ENCODE peak calls at places on chromosomes 16 and 17, in ten cellular contexts. One of them, this sample, is unnamed.
A peak's percentile ranks its signal among the peaks of the same experiment; 100 is the strongest.

GRCh38 chr16:89410794-89411309 is 79.5 kb downstream of the ANKRD11 start:
- DNase-seq in esophagus squamous epithelium: no peak
- DNase-seq in brain microvascular endothelial cell: peak; percentile 89
- DNase-seq in Peyer's patch: peak; percentile 69
- DNase-seq in cardiac muscle cell: peak; percentile 91
- DNase-seq in breast epithelium: peak; percentile 76
- DNase-seq in A549: no peak
- DNase-seq in heart right ventricle: peak; percentile 43
- DNase-seq in prostate gland: peak; percentile 91
- DNase-seq in left lung: peak; percentile 82
- DNase-seq in this sample: peak; percentile 78

GRCh38 chr16:70767377-70768204 is 33.4 kb downstream of the VAC14 start:
- DNase-seq in esophagus squamous epithelium: no peak
- DNase-seq in brain microvascular endothelial cell: no peak
- DNase-seq in Peyer's patch: no peak
- DNase-seq in cardiac muscle cell: no peak
- DNase-seq in breast epithelium: no peak
- DNase-seq in A549: no peak
- DNase-seq in heart right ventricle: no peak
- DNase-seq in prostate gland: no peak
- DNase-seq in left lung: peak; percentile 20
- DNase-seq in this sample: no peak

GRCh38 chr16:88681084-88681680 is 5.1 kb downstream of the SNAI3 start:
- DNase-seq in esophagus squamous epithelium: no peak
- DNase-seq in brain microvascular endothelial cell: no peak
- DNase-seq in Peyer's patch: peak; percentile 80
- DNase-seq in cardiac muscle cell: no peak
- DNase-seq in breast epithelium: no peak
- DNase-seq in A549: peak; percentile 62
- DNase-seq in heart right ventricle: no peak
- DNase-seq in prostate gland: no peak
- DNase-seq in left lung: peak; percentile 85
- DNase-seq in this sample: no peak

GRCh38 chr17:77422104-77422782 is 281.5 kb downstream of the SEC14L1 start:
- DNase-seq in esophagus squamous epithelium: no peak
- DNase-seq in brain microvascular endothelial cell: no peak
- DNase-seq in Peyer's patch: no peak
- DNase-seq in cardiac muscle cell: no peak
- DNase-seq in breast epithelium: peak; percentile 78
- DNase-seq in A549: peak; percentile 57
- DNase-seq in heart right ventricle: no peak
- DNase-seq in prostate gland: no peak
- DNase-seq in left lung: no peak
- DNase-seq in this sample: no peak

GRCh38 chr17:55806745-55807466 is 56.1 kb downstream of the PCTP start:
- DNase-seq in esophagus squamous epithelium: no peak
- DNase-seq in brain microvascular endothelial cell: no peak
- DNase-seq in Peyer's patch: no peak
- DNase-seq in cardiac muscle cell: no peak
- DNase-seq in breast epithelium: no peak
- DNase-seq in A549: no peak
- DNase-seq in heart right ventricle: no peak
- DNase-seq in prostate gland: no peak
- DNase-seq in left lung: no peak
- DNase-seq in this sample: no peak

GRCh38 chr16:58461056-58461455 is 38.9 kb upstream of the NDRG4 start:
- DNase-seq in esophagus squamous epithelium: no peak
- DNase-seq in brain microvascular endothelial cell: no peak
- DNase-seq in Peyer's patch: no peak
- DNase-seq in cardiac muscle cell: no peak
- DNase-seq in breast epithelium: no peak
- DNase-seq in A549: no peak
- DNase-seq in heart right ventricle: no peak
- DNase-seq in prostate gland: no peak
- DNase-seq in left lung: no peak
- DNase-seq in this sample: no peak

GRCh38 chr16:70679653-70680494 is 6.0 kb downstream of the MTSS2 start:
- DNase-seq in esophagus squamous epithelium: no peak
- DNase-seq in brain microvascular endothelial cell: no peak
- DNase-seq in Peyer's patch: no peak
- DNase-seq in cardiac muscle cell: peak; percentile 37
- DNase-seq in breast epithelium: no peak
- DNase-seq in A549: no peak
- DNase-seq in heart right ventricle: peak; percentile 50
- DNase-seq in prostate gland: no peak
- DNase-seq in left lung: peak; percentile 76
- DNase-seq in this sample: no peak

GRCh38 chr16:23121024-23121423 is 28.2 kb downstream of the USP31 start:
- DNase-seq in esophagus squamous epithelium: no peak
- DNase-seq in brain microvascular endothelial cell: no peak
- DNase-seq in Peyer's patch: no peak
- DNase-seq in cardiac muscle cell: no peak
- DNase-seq in breast epithelium: no peak
- DNase-seq in A549: no peak
- DNase-seq in heart right ventricle: no peak
- DNase-seq in prostate gland: peak; percentile 40
- DNase-seq in left lung: no peak
- DNase-seq in this sample: no peak

GRCh38 chr17:1561420-1562177 is 993 bp downstream of the PITPNA start:
- DNase-seq in esophagus squamous epithelium: no peak
- DNase-seq in brain microvascular endothelial cell: no peak
- DNase-seq in Peyer's patch: no peak
- DNase-seq in cardiac muscle cell: peak; percentile 29
- DNase-seq in breast epithelium: no peak
- DNase-seq in A549: no peak
- DNase-seq in heart right ventricle: peak; percentile 33
- DNase-seq in prostate gland: no peak
- DNase-seq in left lung: peak; percentile 86
- DNase-seq in this sample: no peak

GRCh38 chr17:41678907-41679739 is 9.6 kb upstream of the EIF1 start:
- DNase-seq in esophagus squamous epithelium: no peak
- DNase-seq in brain microvascular endothelial cell: no peak
- DNase-seq in Peyer's patch: peak; percentile 38
- DNase-seq in cardiac muscle cell: peak; percentile 66
- DNase-seq in breast epithelium: no peak
- DNase-seq in A549: peak; percentile 80
- DNase-seq in heart right ventricle: no peak
- DNase-seq in prostate gland: no peak
- DNase-seq in left lung: no peak
- DNase-seq in this sample: no peak

GRCh38 chr17:77828749-77829539 is 129.6 kb upstream of the TNRC6C start:
- DNase-seq in esophagus squamous epithelium: no peak
- DNase-seq in brain microvascular endothelial cell: no peak
- DNase-seq in Peyer's patch: peak; percentile 15
- DNase-seq in cardiac muscle cell: no peak
- DNase-seq in breast epithelium: no peak
- DNase-seq in A549: no peak
- DNase-seq in heart right ventricle: no peak
- DNase-seq in prostate gland: no peak
- DNase-seq in left lung: peak; percentile 18
- DNase-seq in this sample: no peak

GRCh38 chr17:63447688-63448005 is 1.5 kb upstream of the CYB561 start:
- DNase-seq in esophagus squamous epithelium: no peak
- DNase-seq in brain microvascular endothelial cell: no peak
- DNase-seq in Peyer's patch: peak; percentile 46
- DNase-seq in cardiac muscle cell: peak; percentile 66
- DNase-seq in breast epithelium: no peak
- DNase-seq in A549: no peak
- DNase-seq in heart right ventricle: no peak
- DNase-seq in prostate gland: no peak
- DNase-seq in left lung: peak; percentile 49
- DNase-seq in this sample: no peak

GRCh38 chr17:31433091-31433790 is 41.8 kb downstream of the RAB11FIP4 start:
- DNase-seq in esophagus squamous epithelium: no peak
- DNase-seq in brain microvascular endothelial cell: no peak
- DNase-seq in Peyer's patch: no peak
- DNase-seq in cardiac muscle cell: no peak
- DNase-seq in breast epithelium: no peak
- DNase-seq in A549: no peak
- DNase-seq in heart right ventricle: no peak
- DNase-seq in prostate gland: no peak
- DNase-seq in left lung: no peak
- DNase-seq in this sample: no peak

GRCh38 chr17:66301864-66302741 is at the start of gene PRKCA:
- DNase-seq in esophagus squamous epithelium: no peak
- DNase-seq in brain microvascular endothelial cell: peak; percentile 41
- DNase-seq in Peyer's patch: peak; percentile 88
- DNase-seq in cardiac muscle cell: peak; percentile 85
- DNase-seq in breast epithelium: no peak
- DNase-seq in A549: peak; percentile 83
- DNase-seq in heart right ventricle: peak; percentile 81
- DNase-seq in prostate gland: peak; percentile 64
- DNase-seq in left lung: peak; percentile 94
- DNase-seq in this sample: peak; percentile 73

GRCh38 chr16:54285414-54286066 is 1.0 kb downstream of the IRX3 start:
- DNase-seq in esophagus squamous epithelium: no peak
- DNase-seq in brain microvascular endothelial cell: no peak
- DNase-seq in Peyer's patch: no peak
- DNase-seq in cardiac muscle cell: peak; percentile 50
- DNase-seq in breast epithelium: no peak
- DNase-seq in A549: peak; percentile 52
- DNase-seq in heart right ventricle: peak; percentile 45
- DNase-seq in prostate gland: peak; percentile 32
- DNase-seq in left lung: peak; percentile 81
- DNase-seq in this sample: no peak
- H3K27ac ChIP-seq in esophagus squamous epithelium: peak overlapping the region; percentile 97
- H3K27ac ChIP-seq in brain microvascular endothelial cell: no peak overlapping the region
- H3K27ac ChIP-seq in Peyer's patch: no peak overlapping the region
- H3K27ac ChIP-seq in cardiac muscle cell: peak overlapping the region; percentile 99
- H3K27ac ChIP-seq in breast epithelium: peak overlapping the region; percentile 97
- H3K27ac ChIP-seq in A549: peak overlapping the region; percentile 92
- H3K27ac ChIP-seq in heart right ventricle: peak overlapping the region; percentile 84
- H3K27ac ChIP-seq in prostate gland: peak overlapping the region; percentile 97
- H3K27ac ChIP-seq in left lung: peak overlapping the region; percentile 87
- H3K27ac ChIP-seq in this sample: no peak overlapping the region

GRCh38 chr16:72295914-72296313 is 124.0 kb upstream of the PMFBP1 start:
- DNase-seq in esophagus squamous epithelium: no peak
- DNase-seq in brain microvascular endothelial cell: no peak
- DNase-seq in Peyer's patch: no peak
- DNase-seq in cardiac muscle cell: no peak
- DNase-seq in breast epithelium: no peak
- DNase-seq in A549: no peak
- DNase-seq in heart right ventricle: no peak
- DNase-seq in prostate gland: no peak
- DNase-seq in left lung: no peak
- DNase-seq in this sample: no peak

GRCh38 chr16:72291121-72291520 is 119.2 kb upstream of the PMFBP1 start:
- DNase-seq in esophagus squamous epithelium: no peak
- DNase-seq in brain microvascular endothelial cell: peak; percentile 60
- DNase-seq in Peyer's patch: no peak
- DNase-seq in cardiac muscle cell: peak; percentile 72
- DNase-seq in breast epithelium: no peak
- DNase-seq in A549: peak; percentile 46
- DNase-seq in heart right ventricle: no peak
- DNase-seq in prostate gland: no peak
- DNase-seq in left lung: no peak
- DNase-seq in this sample: no peak

GRCh38 chr16:72287646-72288045 is 115.7 kb upstream of the PMFBP1 start:
- DNase-seq in esophagus squamous epithelium: no peak
- DNase-seq in brain microvascular endothelial cell: no peak
- DNase-seq in Peyer's patch: no peak
- DNase-seq in cardiac muscle cell: no peak
- DNase-seq in breast epithelium: no peak
- DNase-seq in A549: no peak
- DNase-seq in heart right ventricle: no peak
- DNase-seq in prostate gland: no peak
- DNase-seq in left lung: no peak
- DNase-seq in this sample: no peak

GRCh38 chr16:72286936-72287620 is 115.1 kb upstream of the PMFBP1 start:
- DNase-seq in esophagus squamous epithelium: no peak
- DNase-seq in brain microvascular endothelial cell: no peak
- DNase-seq in Peyer's patch: no peak
- DNase-seq in cardiac muscle cell: no peak
- DNase-seq in breast epithelium: no peak
- DNase-seq in A549: no peak
- DNase-seq in heart right ventricle: no peak
- DNase-seq in prostate gland: no peak
- DNase-seq in left lung: no peak
- DNase-seq in this sample: no peak

GRCh38 chr16:72291531-72291981 is 119.6 kb upstream of the PMFBP1 start:
- DNase-seq in esophagus squamous epithelium: no peak
- DNase-seq in brain microvascular endothelial cell: peak; percentile 83
- DNase-seq in Peyer's patch: no peak
- DNase-seq in cardiac muscle cell: peak; percentile 95
- DNase-seq in breast epithelium: no peak
- DNase-seq in A549: peak; percentile 70
- DNase-seq in heart right ventricle: no peak
- DNase-seq in prostate gland: no peak
- DNase-seq in left lung: no peak
- DNase-seq in this sample: no peak
- H3K4me3 ChIP-seq in esophagus squamous epithelium: no peak overlapping the region
- H3K4me3 ChIP-seq in brain microvascular endothelial cell: no peak overlapping the region
- H3K4me3 ChIP-seq in Peyer's patch: no peak overlapping the region
- H3K4me3 ChIP-seq in cardiac muscle cell: no peak overlapping the region
- H3K4me3 ChIP-seq in breast epithelium: no peak overlapping the region
- H3K4me3 ChIP-seq in A549: no peak overlapping the region
- H3K4me3 ChIP-seq in heart right ventricle: no peak overlapping the region
- H3K4me3 ChIP-seq in prostate gland: no peak overlapping the region
- H3K4me3 ChIP-seq in left lung: no peak overlapping the region
- H3K4me3 ChIP-seq in this sample: no peak overlapping the region

DNA sequence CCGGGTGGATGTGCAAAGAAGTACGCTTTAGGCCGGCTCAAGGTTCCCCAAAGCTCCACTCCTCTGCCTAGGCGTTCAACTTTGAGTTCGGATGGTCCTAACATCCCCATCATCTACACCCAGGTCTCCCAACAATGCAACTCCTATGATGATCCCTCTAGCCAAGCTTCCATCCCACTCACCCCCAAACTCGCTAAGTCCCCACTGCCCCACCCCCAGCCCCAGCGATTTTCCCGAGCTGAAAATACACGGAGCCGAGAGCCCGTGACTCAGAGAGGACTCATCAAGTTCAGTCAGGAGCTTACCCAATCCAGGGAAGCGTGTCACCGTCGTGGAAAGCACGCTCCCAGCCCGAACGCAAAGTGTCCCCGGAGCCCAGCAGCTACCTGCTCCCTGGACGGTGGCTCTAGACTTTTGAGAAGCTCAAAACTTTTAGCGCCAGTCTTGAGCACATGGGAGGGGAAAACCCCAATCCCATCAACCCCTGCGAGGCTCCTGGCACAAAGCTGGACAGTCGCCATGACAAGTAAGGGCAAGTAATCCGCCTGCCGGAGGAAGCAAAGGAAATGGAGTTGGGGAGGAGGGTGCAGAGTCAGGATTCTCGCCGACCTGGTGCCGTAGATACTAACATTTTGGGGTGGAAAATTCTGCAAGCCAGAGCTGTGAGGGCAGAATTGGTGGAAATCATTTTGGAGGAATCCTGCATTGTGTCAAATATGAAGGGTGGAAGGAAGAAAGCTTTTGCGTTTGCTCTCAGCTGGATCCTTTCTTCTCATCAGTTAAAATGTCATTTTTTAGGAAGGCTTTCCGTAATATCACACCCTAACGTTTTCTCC is at the start of gene TP53:
- DNase-seq in esophagus squamous epithelium: peak; percentile 46
- DNase-seq in brain microvascular endothelial cell: peak; percentile 85
- DNase-seq in Peyer's patch: peak; percentile 86
- DNase-seq in cardiac muscle cell: peak; percentile 94
- DNase-seq in breast epithelium: peak; percentile 87
- DNase-seq in A549: peak; percentile 97
- DNase-seq in heart right ventricle: peak; percentile 77
- DNase-seq in prostate gland: peak; percentile 93
- DNase-seq in left lung: peak; percentile 89
- DNase-seq in this sample: peak; percentile 96
- TF ChIP-seq CTCF in esophagus squamous epithelium: no peak
- TF ChIP-seq CTCF in brain microvascular endothelial cell: peak; percentile 26
- TF ChIP-seq CTCF in Peyer's patch: peak; percentile 33
- TF ChIP-seq CTCF in cardiac muscle cell: no peak
- TF ChIP-seq CTCF in breast epithelium: no peak
- TF ChIP-seq CTCF in A549: no peak
- TF ChIP-seq CTCF in heart right ventricle: no peak
- TF ChIP-seq CTCF in prostate gland: no peak
- TF ChIP-seq CTCF in left lung: no peak
- TF ChIP-seq CTCF in this sample: peak; percentile 30

GRCh38 chr16:84369105-84369504 is 767 bp downstream of the ATP2C2 start:
- DNase-seq in esophagus squamous epithelium: no peak
- DNase-seq in brain microvascular endothelial cell: no peak
- DNase-seq in Peyer's patch: no peak
- DNase-seq in cardiac muscle cell: no peak
- DNase-seq in breast epithelium: no peak
- DNase-seq in A549: no peak
- DNase-seq in heart right ventricle: no peak
- DNase-seq in prostate gland: no peak
- DNase-seq in left lung: no peak
- DNase-seq in this sample: no peak
- H3K27ac ChIP-seq in esophagus squamous epithelium: no peak overlapping the region
- H3K27ac ChIP-seq in brain microvascular endothelial cell: no peak overlapping the region
- H3K27ac ChIP-seq in Peyer's patch: peak overlapping the region; percentile 84
- H3K27ac ChIP-seq in cardiac muscle cell: no peak overlapping the region
- H3K27ac ChIP-seq in breast epithelium: no peak overlapping the region
- H3K27ac ChIP-seq in A549: no peak overlapping the region
- H3K27ac ChIP-seq in heart right ventricle: no peak overlapping the region
- H3K27ac ChIP-seq in prostate gland: peak overlapping the region; percentile 75
- H3K27ac ChIP-seq in left lung: no peak overlapping the region
- H3K27ac ChIP-seq in this sample: no peak overlapping the region